ENCODE peak calls at places on chromosome 7, in ten cellular contexts. A is right cardiac atrium; F is HCT116; H is GM23248; G is cardiac muscle cell; Q is CD8-positive, alpha-beta T cell; W is astrocyte of the spinal cord; V is astrocyte; E is tibial nerve; O is fibroblast of pulmonary artery. N is an unnamed sample.
A peak's percentile ranks its signal among the peaks of the same experiment; 100 is the strongest.

GRCh38 chr7:159023746-159024145 is 120.9 kb downstream of the VIPR2 start:
- DNase-seq in A (no peak), F (no peak), H (no peak), G (no peak), Q (no peak), W (no peak), V (no peak), E (no peak), O (no peak), N (no peak)

GRCh38 chr7:158094671-158095256 is 492.9 kb downstream of the PTPRN2 start:
- DNase-seq in A (no peak), F (no peak), H (no peak), G (no peak), Q (no peak), W (no peak), V (no peak), E (no peak), O (no peak), N (no peak)

GRCh38 chr7:130961128-130961601 is 227.2 kb upstream of the KLF14 start:
- DNase-seq in A (no peak), F (peak; percentile 75), H (peak; percentile 85), G (peak; percentile 76), Q (peak; percentile 51), W (peak; percentile 88), V (peak; percentile 93), E (no peak), O (peak; percentile 53), N (no peak)

GRCh38 chr7:135748770-135749169 is at the start of gene FAM180A:
- DNase-seq in A (peak; percentile 87), F (no peak), H (peak; percentile 94), G (peak; percentile 91), Q (no peak), W (peak; percentile 44), V (peak; percentile 70), E (peak; percentile 53), O (peak; percentile 88), N (no peak)

GRCh38 chr7:82110146-82110823 is 333.3 kb downstream of the CACNA2D1 start:
- DNase-seq in A (no peak), F (no peak), H (no peak), G (no peak), Q (no peak), W (no peak), V (no peak), E (no peak), O (no peak), N (no peak)

GRCh38 chr7:119350334-119350733 is 922.6 kb upstream of the KCND2 start:
- DNase-seq in A (no peak), F (no peak), H (no peak), G (no peak), Q (no peak), W (no peak), V (no peak), E (no peak), O (no peak), N (no peak)

GRCh38 chr7:42080831-42081230 is 156.2 kb downstream of the GLI3 start:
- DNase-seq in A (no peak), F (no peak), H (no peak), G (no peak), Q (no peak), W (no peak), V (no peak), E (no peak), O (no peak), N (no peak)

GRCh38 chr7:153193144-153193595 is 433.6 kb downstream of the ACTR3B start:
- DNase-seq in A (peak; percentile 44), F (no peak), H (peak; percentile 1), G (no peak), Q (no peak), W (no peak), V (no peak), E (no peak), O (no peak), N (peak; percentile 13)

GRCh38 chr7:124992881-124993562 is 63.4 kb upstream of the POT1 start:
- DNase-seq in A (no peak), F (no peak), H (peak; percentile 89), G (peak; percentile 91), Q (no peak), W (peak; percentile 89), V (peak; percentile 95), E (no peak), O (peak; percentile 93), N (peak; percentile 82)

GRCh38 chr7:71404701-71405345 is 272.9 kb downstream of the GALNT17 start:
- DNase-seq in A (no peak), F (no peak), H (no peak), G (no peak), Q (no peak), W (no peak), V (no peak), E (no peak), O (no peak), N (no peak)

DNA sequence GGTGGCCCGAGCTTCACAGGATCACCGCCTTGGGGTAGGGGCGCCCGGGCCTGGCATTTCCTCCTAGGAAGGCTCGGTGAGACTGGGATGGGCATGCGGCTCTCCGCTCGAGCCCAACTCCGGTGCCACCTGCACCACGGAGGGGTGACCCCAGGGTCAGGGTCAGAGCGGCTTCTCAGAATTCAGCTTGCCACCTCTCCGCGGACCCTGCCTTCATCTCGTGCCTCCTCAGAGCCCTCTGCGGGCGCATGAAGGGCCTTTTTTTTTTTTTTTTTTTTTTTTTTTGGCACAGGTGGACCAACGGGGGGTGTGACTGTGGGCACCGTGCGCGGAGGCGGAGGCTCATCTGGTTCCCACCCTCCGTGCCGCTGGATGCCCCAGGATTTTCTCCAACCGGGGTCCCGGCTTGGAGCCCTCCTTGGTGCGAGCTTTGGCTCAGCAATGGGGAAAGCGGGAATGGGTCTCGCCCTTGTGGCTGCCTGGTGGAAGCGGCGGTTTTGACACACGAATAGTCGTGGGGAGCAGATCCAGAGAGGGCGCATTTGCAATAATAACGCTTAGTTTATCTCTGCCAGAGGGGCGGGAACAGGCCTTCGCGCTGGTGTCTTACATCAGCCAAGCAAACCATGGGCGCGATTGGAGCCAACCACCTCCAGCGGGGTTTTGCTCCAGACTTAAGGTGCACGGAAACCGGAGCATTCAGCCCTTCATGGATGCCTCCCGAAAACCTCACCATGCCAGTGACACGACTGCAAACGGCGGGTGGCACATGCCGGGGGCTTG is 5.0 kb upstream of the TNRC18 start:
- DNase-seq in A (peak; percentile 87), F (no peak), H (peak; percentile 96), G (peak; percentile 92), Q (no peak), W (peak; percentile 90), V (peak; percentile 86), E (peak; percentile 71), O (peak; percentile 87), N (peak; percentile 82)
- H3K4me3 ChIP-seq in A (peak overlapping the region; percentile 93), F (peak overlapping the region; percentile 87), H (peak overlapping the region; percentile 87), G (peak overlapping the region; percentile 96), Q (no peak overlapping the region), W (peak overlapping the region; percentile 92), V (peak overlapping the region; percentile 83), E (peak overlapping the region; percentile 100), O (peak overlapping the region; percentile 77), N (peak overlapping the region; percentile 94)

GRCh38 chr7:142567201-142567600 is 182.1 kb upstream of the PRSS1 start:
- DNase-seq in A (no peak), F (no peak), H (no peak), G (no peak), Q (no peak), W (no peak), V (no peak), E (no peak), O (no peak), N (no peak)
- H3K4me3 ChIP-seq in A (no peak overlapping the region), F (no peak overlapping the region), H (no peak overlapping the region), G (no peak overlapping the region), Q (no peak overlapping the region), W (no peak overlapping the region), V (no peak overlapping the region), E (no peak overlapping the region), O (no peak overlapping the region), N (no peak overlapping the region)

GRCh38 chr7:149240637-149241036 is 1.2 kb downstream of the ZNF212 start:
- DNase-seq in A (no peak), F (no peak), H (no peak), G (no peak), Q (no peak), W (no peak), V (no peak), E (no peak), O (no peak), N (no peak)

GRCh38 chr7:149238051-149238450 is 1.4 kb upstream of the ZNF212 start:
- DNase-seq in A (no peak), F (no peak), H (peak; percentile 51), G (no peak), Q (no peak), W (no peak), V (no peak), E (no peak), O (no peak), N (no peak)

GRCh38 chr7:149239345-149240143 is at the start of gene ZNF212:
- DNase-seq in A (peak; percentile 95), F (peak; percentile 80), H (peak; percentile 96), G (peak; percentile 90), Q (peak; percentile 87), W (peak; percentile 90), V (peak; percentile 67), E (peak; percentile 86), O (peak; percentile 84), N (peak; percentile 89)

GRCh38 chr7:149241695-149242094 is 2.2 kb downstream of the ZNF212 start:
- DNase-seq in A (no peak), F (no peak), H (no peak), G (no peak), Q (no peak), W (no peak), V (no peak), E (no peak), O (no peak), N (no peak)

GRCh38 chr7:149237502-149237901 is 1.9 kb upstream of the ZNF212 start:
- DNase-seq in A (no peak), F (no peak), H (no peak), G (no peak), Q (no peak), W (no peak), V (no peak), E (no peak), O (no peak), N (no peak)
- H3K4me3 ChIP-seq in A (no peak overlapping the region), F (no peak overlapping the region), H (no peak overlapping the region), G (no peak overlapping the region), Q (no peak overlapping the region), W (no peak overlapping the region), V (no peak overlapping the region), E (no peak overlapping the region), O (no peak overlapping the region), N (no peak overlapping the region)

GRCh38 chr7:27118580-27118979 is 12.0 kb downstream of the HOXA4 start:
- DNase-seq in A (no peak), F (no peak), H (no peak), G (no peak), Q (no peak), W (no peak), V (no peak), E (no peak), O (no peak), N (no peak)
- H3K4me3 ChIP-seq in A (no peak overlapping the region), F (no peak overlapping the region), H (no peak overlapping the region), G (no peak overlapping the region), Q (no peak overlapping the region), W (peak overlapping the region; percentile 89), V (peak overlapping the region; percentile 69), E (no peak overlapping the region), O (no peak overlapping the region), N (no peak overlapping the region)

GRCh38 chr7:11192506-11192905 is 218.8 kb downstream of the PHF14 start:
- DNase-seq in A (no peak), F (no peak), H (peak; percentile 93), G (peak; percentile 67), Q (no peak), W (peak; percentile 36), V (peak; percentile 35), E (no peak), O (peak; percentile 32), N (no peak)
- H3K4me3 ChIP-seq in A (peak overlapping the region; percentile 34), F (no peak overlapping the region), H (peak overlapping the region; percentile 74), G (no peak overlapping the region), Q (no peak overlapping the region), W (peak overlapping the region; percentile 29), V (no peak overlapping the region), E (peak overlapping the region; percentile 36), O (peak overlapping the region; percentile 52), N (peak overlapping the region; percentile 44)